ENCODE peak calls at places on chromosomes 16 and 17, in ten cellular contexts. H is KG1; Q is A172; K is fibroblast of villous mesenchyme; E is NCI-H524 treated with DMSO at 0.1 percent for 48 hours; J is cerebellar cortex; M is activated CD4-positive, alpha-beta T cell treated with anti-CD3 and anti-CD28 coated beads, Interleukin-2, amount 50 U/mL, for 48 hours; C is stimulated activated CD4-positive, alpha-beta T cell treated with anti-CD3 and anti-CD28 coated beads, Interleukin-12 subunit alpha, Interleukin-12 subunit beta, amount 100 ng/mL, for 4 hours; R is EL; D is HAP-1. P is an unnamed sample.

GRCh38 chr17:51435641-51436091 is 175.3 kb downstream of the UTP18 start:
- DNase-seq in M (peak), E (no peak), K (no peak), Q (peak), J (peak), H (no peak), C (peak), D (peak), R (peak), P (peak)

GRCh38 chr17:31373150-31374082 is 18.1 kb upstream of the RAB11FIP4 start:
- DNase-seq in R (peak), H (peak), K (peak), M (no peak), C (no peak), J (peak), Q (peak), E (peak), D (peak), P (peak)

GRCh38 chr16:58471209-58471975 is 28.6 kb upstream of the NDRG4 start:
- DNase-seq in R (no peak), H (no peak), K (no peak), C (no peak), D (no peak), E (no peak), J (no peak), Q (peak), M (no peak), P (no peak)

GRCh38 chr17:50267074-50267841 is 7.0 kb upstream of the TMEM92 start:
- DNase-seq in E (no peak), Q (no peak), K (peak), D (no peak), C (no peak), J (no peak), H (no peak), R (peak), M (no peak), P (no peak)

GRCh38 chr16:53817117-53817516 is 113.2 kb downstream of the FTO start:
- DNase-seq in K (peak), E (no peak), D (no peak), M (no peak), H (no peak), J (no peak), C (no peak), Q (peak), R (peak), P (peak)

GRCh38 chr17:50638851-50639767 is 4.4 kb downstream of the ABCC3 start:
- DNase-seq in H (no peak), R (peak), J (no peak), Q (peak), D (no peak), C (no peak), K (peak), M (no peak), E (no peak), P (peak)

GRCh38 chr16:24853830-24854229 is 8.1 kb downstream of the SLC5A11 start:
- DNase-seq in C (no peak), E (no peak), M (no peak), H (no peak), R (peak), J (peak), D (no peak), Q (peak), K (peak), P (peak)

GRCh38 chr17:37107406-37108083 is 158.8 kb downstream of the AATF start:
- DNase-seq in D (no peak), K (no peak), E (no peak), C (no peak), M (no peak), H (no peak), Q (no peak), R (no peak), J (peak), P (no peak)

P was measured in kidney tubule cell.